ENCODE peak calls at places on chromosomes 16 and 17, in seven cellular contexts. One of them, this sample, is unnamed.

GRCh38 chr16:11080327-11080967 is 136.1 kb downstream of the CLEC16A start:
- DNase-seq in neural progenitor cell: no peak
- DNase-seq in fibroblast of lung: no peak
- DNase-seq in DND-41: no peak
- DNase-seq in K562: no peak
- DNase-seq in PC-9: no peak
- DNase-seq in H1: no peak
- DNase-seq in this sample: no peak

GRCh38 chr17:36529121-36529520 is 5.5 kb downstream of the MYO19 start:
- DNase-seq in H1: no peak
- DNase-seq in DND-41: no peak
- DNase-seq in fibroblast of lung: peak
- DNase-seq in K562: peak
- DNase-seq in PC-9: no peak
- DNase-seq in neural progenitor cell: no peak
- DNase-seq in this sample: no peak

GRCh38 chr17:27996157-27997043 is 46.1 kb upstream of the NLK start:
- DNase-seq in DND-41: no peak
- DNase-seq in H1: no peak
- DNase-seq in neural progenitor cell: no peak
- DNase-seq in K562: no peak
- DNase-seq in PC-9: no peak
- DNase-seq in fibroblast of lung: no peak
- DNase-seq in this sample: no peak

GRCh38 chr16:83972256-83973008 is 4.4 kb downstream of the NECAB2 start:
- DNase-seq in fibroblast of lung: no peak
- DNase-seq in DND-41: no peak
- DNase-seq in PC-9: no peak
- DNase-seq in K562: no peak
- DNase-seq in neural progenitor cell: no peak
- DNase-seq in H1: no peak
- DNase-seq in this sample: no peak

GRCh38 chr16:88539652-88540345 is 30.4 kb upstream of the ZC3H18 start:
- DNase-seq in DND-41: no peak
- DNase-seq in PC-9: no peak
- DNase-seq in fibroblast of lung: no peak
- DNase-seq in neural progenitor cell: no peak
- DNase-seq in K562: no peak
- DNase-seq in H1: no peak
- DNase-seq in this sample: peak

GRCh38 chr17:1180958-1181768 is 1.4 kb upstream of the ABR start:
- DNase-seq in K562: no peak
- DNase-seq in PC-9: no peak
- DNase-seq in neural progenitor cell: peak
- DNase-seq in H1: peak
- DNase-seq in DND-41: no peak
- DNase-seq in fibroblast of lung: no peak
- DNase-seq in this sample: peak

GRCh38 chr16:52498640-52499039 is 48.3 kb downstream of the TOX3 start:
- DNase-seq in H1: no peak
- DNase-seq in fibroblast of lung: no peak
- DNase-seq in PC-9: no peak
- DNase-seq in neural progenitor cell: peak
- DNase-seq in K562: no peak
- DNase-seq in DND-41: no peak
- DNase-seq in this sample: peak

GRCh38 chr17:28421775-28422305 is 15.8 kb upstream of the SLC46A1 start:
- DNase-seq in PC-9: no peak
- DNase-seq in DND-41: no peak
- DNase-seq in fibroblast of lung: no peak
- DNase-seq in H1: no peak
- DNase-seq in K562: no peak
- DNase-seq in neural progenitor cell: no peak
- DNase-seq in this sample: no peak

GRCh38 chr16:50844840-50845239 is 103.0 kb downstream of the CYLD start:
- DNase-seq in fibroblast of lung: no peak
- DNase-seq in K562: no peak
- DNase-seq in PC-9: no peak
- DNase-seq in DND-41: no peak
- DNase-seq in neural progenitor cell: no peak
- DNase-seq in H1: no peak
- DNase-seq in this sample: no peak

GRCh38 chr17:17663160-17664072 is 17.8 kb upstream of the RAI1 start:
- DNase-seq in fibroblast of lung: peak
- DNase-seq in PC-9: peak
- DNase-seq in K562: peak
- DNase-seq in DND-41: peak
- DNase-seq in neural progenitor cell: peak
- DNase-seq in H1: peak
- DNase-seq in this sample: peak

GRCh38 chr17:82386256-82386831 is 14.8 kb downstream of the UTS2R start:
- DNase-seq in DND-41: no peak
- DNase-seq in PC-9: no peak
- DNase-seq in K562: no peak
- DNase-seq in neural progenitor cell: no peak
- DNase-seq in fibroblast of lung: peak
- DNase-seq in H1: no peak
- DNase-seq in this sample: no peak

GRCh38 chr16:83138976-83139690 is 512.4 kb downstream of the CDH13 start:
- DNase-seq in fibroblast of lung: peak
- DNase-seq in K562: no peak
- DNase-seq in PC-9: no peak
- DNase-seq in H1: no peak
- DNase-seq in DND-41: no peak
- DNase-seq in neural progenitor cell: no peak
- DNase-seq in this sample: no peak

GRCh38 chr16:64545769-64546168 is 576.1 kb downstream of the CDH11 start:
- DNase-seq in K562: no peak
- DNase-seq in neural progenitor cell: no peak
- DNase-seq in fibroblast of lung: no peak
- DNase-seq in H1: no peak
- DNase-seq in DND-41: no peak
- DNase-seq in PC-9: no peak
- DNase-seq in this sample: no peak

GRCh38 chr17:34579979-34580684 is 750 bp downstream of the TMEM132E start:
- DNase-seq in PC-9: no peak
- DNase-seq in fibroblast of lung: no peak
- DNase-seq in neural progenitor cell: peak
- DNase-seq in DND-41: no peak
- DNase-seq in K562: no peak
- DNase-seq in H1: peak
- DNase-seq in this sample: peak
- TF ChIP-seq EZH2 in PC-9: no peak
- TF ChIP-seq EZH2 in fibroblast of lung: peak
- TF ChIP-seq EZH2 in neural progenitor cell: peak
- TF ChIP-seq EZH2 in DND-41: no peak
- TF ChIP-seq EZH2 in K562: no peak
- TF ChIP-seq EZH2 in H1: peak
- TF ChIP-seq EZH2 in this sample: peak

GRCh38 chr16:28292731-28293588 is 635 bp downstream of the SBK1 start:
- DNase-seq in K562: no peak
- DNase-seq in PC-9: peak
- DNase-seq in DND-41: peak
- DNase-seq in H1: peak
- DNase-seq in neural progenitor cell: peak
- DNase-seq in fibroblast of lung: no peak
- DNase-seq in this sample: peak
- TF ChIP-seq EZH2 in K562: no peak
- TF ChIP-seq EZH2 in PC-9: no peak
- TF ChIP-seq EZH2 in DND-41: no peak
- TF ChIP-seq EZH2 in H1: no peak
- TF ChIP-seq EZH2 in neural progenitor cell: no peak
- TF ChIP-seq EZH2 in fibroblast of lung: peak
- TF ChIP-seq EZH2 in this sample: no peak

GRCh38 chr17:43907425-43907981 is at the start of gene MPP2:
- DNase-seq in H1: peak
- DNase-seq in neural progenitor cell: peak
- DNase-seq in fibroblast of lung: peak
- DNase-seq in K562: peak
- DNase-seq in DND-41: peak
- DNase-seq in PC-9: no peak
- DNase-seq in this sample: peak

GRCh38 chr17:43906951-43907424 is 348 bp downstream of the MPP2 start:
- DNase-seq in fibroblast of lung: no peak
- DNase-seq in DND-41: no peak
- DNase-seq in H1: no peak
- DNase-seq in PC-9: no peak
- DNase-seq in K562: no peak
- DNase-seq in neural progenitor cell: no peak
- DNase-seq in this sample: no peak

GRCh38 chr17:43905400-43905984 is 1.8 kb downstream of the MPP2 start:
- DNase-seq in fibroblast of lung: no peak
- DNase-seq in neural progenitor cell: peak
- DNase-seq in DND-41: no peak
- DNase-seq in H1: peak
- DNase-seq in PC-9: no peak
- DNase-seq in K562: no peak
- DNase-seq in this sample: peak

GRCh38 chr17:43908111-43908721 is 880 bp upstream of the MPP2 start:
- DNase-seq in DND-41: peak
- DNase-seq in fibroblast of lung: peak
- DNase-seq in PC-9: no peak
- DNase-seq in K562: peak
- DNase-seq in neural progenitor cell: peak
- DNase-seq in H1: peak
- DNase-seq in this sample: peak

DNA sequence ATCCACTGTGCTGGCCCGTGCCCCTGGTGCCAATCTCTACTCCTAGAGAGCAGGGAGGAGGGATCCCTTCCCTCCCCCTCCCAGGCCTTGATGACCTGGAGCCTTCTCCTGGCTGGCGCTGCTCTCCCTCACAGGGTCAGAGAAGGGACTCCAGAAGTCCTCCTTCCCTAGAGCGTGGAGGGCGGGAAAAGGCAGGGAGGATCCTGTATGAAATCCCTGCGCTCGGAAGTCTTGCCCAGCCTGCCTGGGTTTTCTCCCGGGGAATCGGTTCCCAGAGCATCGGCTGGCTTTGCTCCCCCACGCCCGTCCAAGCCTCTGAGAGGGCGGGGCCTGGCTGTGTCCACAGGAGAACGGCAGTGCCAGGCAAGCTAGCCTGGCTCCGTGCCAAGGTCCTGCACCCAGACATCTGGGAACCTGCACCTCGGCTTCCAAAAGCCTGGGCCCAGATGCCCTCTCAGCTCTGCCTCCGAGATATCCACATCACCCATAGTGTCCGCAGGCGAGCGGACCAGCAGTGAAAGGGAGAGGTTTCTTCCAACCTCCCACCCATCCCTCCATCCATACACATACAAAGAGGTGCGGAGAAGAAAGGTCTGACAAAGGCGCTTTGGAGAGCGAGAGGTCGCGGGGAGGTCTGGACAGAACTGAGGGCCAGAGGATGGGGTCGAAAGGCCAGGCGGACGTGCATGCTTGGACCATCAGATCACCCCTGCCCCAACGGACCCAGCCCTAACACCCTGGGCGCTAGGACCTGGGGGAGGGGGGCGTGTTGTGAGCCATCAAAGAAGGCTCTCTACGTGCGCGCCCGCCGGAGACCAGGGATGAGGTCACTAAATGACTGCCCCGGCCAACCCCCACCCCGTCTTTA is 1.1 kb downstream of the MPP2 start:
- DNase-seq in DND-41: no peak
- DNase-seq in fibroblast of lung: peak
- DNase-seq in neural progenitor cell: peak
- DNase-seq in K562: no peak
- DNase-seq in PC-9: no peak
- DNase-seq in H1: peak
- DNase-seq in this sample: peak
- TF ChIP-seq EZH2 in DND-41: no peak
- TF ChIP-seq EZH2 in fibroblast of lung: no peak
- TF ChIP-seq EZH2 in neural progenitor cell: peak
- TF ChIP-seq EZH2 in K562: peak
- TF ChIP-seq EZH2 in PC-9: no peak
- TF ChIP-seq EZH2 in H1: no peak
- TF ChIP-seq EZH2 in this sample: no peak

GRCh38 chr16:4936991-4937781 is at the start of gene PPL:
- DNase-seq in neural progenitor cell: peak
- DNase-seq in PC-9: peak
- DNase-seq in K562: peak
- DNase-seq in H1: peak
- DNase-seq in fibroblast of lung: no peak
- DNase-seq in DND-41: no peak
- DNase-seq in this sample: peak
- TF ChIP-seq EZH2 in neural progenitor cell: no peak
- TF ChIP-seq EZH2 in PC-9: no peak
- TF ChIP-seq EZH2 in K562: no peak
- TF ChIP-seq EZH2 in H1: no peak
- TF ChIP-seq EZH2 in fibroblast of lung: no peak
- TF ChIP-seq EZH2 in DND-41: no peak
- TF ChIP-seq EZH2 in this sample: no peak

GRCh38 chr16:58499615-58500328 is at the start of gene NDRG4:
- DNase-seq in DND-41: no peak
- DNase-seq in fibroblast of lung: peak
- DNase-seq in PC-9: peak
- DNase-seq in neural progenitor cell: peak
- DNase-seq in K562: peak
- DNase-seq in H1: peak
- DNase-seq in this sample: peak

GRCh38 chr16:58502217-58502921 is 2.4 kb downstream of the NDRG4 start:
- DNase-seq in DND-41: no peak
- DNase-seq in fibroblast of lung: no peak
- DNase-seq in neural progenitor cell: no peak
- DNase-seq in H1: no peak
- DNase-seq in K562: no peak
- DNase-seq in PC-9: no peak
- DNase-seq in this sample: no peak

GRCh38 chr16:58499092-58499511 is 841 bp upstream of the NDRG4 start:
- DNase-seq in fibroblast of lung: no peak
- DNase-seq in neural progenitor cell: no peak
- DNase-seq in K562: no peak
- DNase-seq in PC-9: no peak
- DNase-seq in H1: no peak
- DNase-seq in DND-41: no peak
- DNase-seq in this sample: no peak

GRCh38 chr16:58501242-58502131 is 1.5 kb downstream of the NDRG4 start:
- DNase-seq in PC-9: no peak
- DNase-seq in H1: peak
- DNase-seq in fibroblast of lung: no peak
- DNase-seq in K562: peak
- DNase-seq in neural progenitor cell: peak
- DNase-seq in DND-41: no peak
- DNase-seq in this sample: peak

GRCh38 chr16:58500329-58501241 is 642 bp downstream of the NDRG4 start:
- DNase-seq in PC-9: no peak
- DNase-seq in neural progenitor cell: peak
- DNase-seq in fibroblast of lung: no peak
- DNase-seq in H1: peak
- DNase-seq in DND-41: no peak
- DNase-seq in K562: no peak
- DNase-seq in this sample: peak
- TF ChIP-seq EZH2 in PC-9: no peak
- TF ChIP-seq EZH2 in neural progenitor cell: no peak
- TF ChIP-seq EZH2 in fibroblast of lung: no peak
- TF ChIP-seq EZH2 in H1: no peak
- TF ChIP-seq EZH2 in DND-41: no peak
- TF ChIP-seq EZH2 in K562: no peak
- TF ChIP-seq EZH2 in this sample: no peak

GRCh38 chr17:48636177-48637018 is 10.2 kb upstream of the HOXB9 start:
- DNase-seq in neural progenitor cell: peak
- DNase-seq in DND-41: peak
- DNase-seq in PC-9: peak
- DNase-seq in H1: peak
- DNase-seq in fibroblast of lung: peak
- DNase-seq in K562: peak
- DNase-seq in this sample: peak
- TF ChIP-seq EZH2 in neural progenitor cell: peak
- TF ChIP-seq EZH2 in DND-41: no peak
- TF ChIP-seq EZH2 in PC-9: no peak
- TF ChIP-seq EZH2 in H1: peak
- TF ChIP-seq EZH2 in fibroblast of lung: peak
- TF ChIP-seq EZH2 in K562: no peak
- TF ChIP-seq EZH2 in this sample: peak

This sample was measured in GM23338.